ENCODE peak calls at places on chromosomes 5 and 9, in ten cellular contexts. O is GM12878, D is endothelial cell of umbilical vein, F is breast epithelium, N is coronary artery, Q is lung, G is lower lobe of right lung, Y is K562, L is fibroblast of lung, W is ovary. C is an unnamed sample.

GRCh38 chr9:92747459-92748232 is 17.0 kb downstream of the BICD2 start:
- DNase-seq in N (peak), O (no peak), Q (no peak), D (peak), G (no peak), Y (peak), F (no peak), L (peak), W (no peak), C (no peak)

GRCh38 chr9:36937346-36937745 is 96.7 kb downstream of the PAX5 start:
- DNase-seq in N (peak), F (no peak), W (no peak), Q (no peak), O (no peak), G (no peak), L (no peak), Y (no peak), D (no peak), C (no peak)

GRCh38 chr5:96433066-96433447 is at the start of gene PCSK1:
- DNase-seq in D (no peak), N (no peak), W (no peak), Y (no peak), L (peak), F (no peak), G (no peak), Q (no peak), O (no peak), C (no peak)

GRCh38 chr5:35828092-35828598 is 28.5 kb upstream of the IL7R start:
- DNase-seq in F (no peak), G (no peak), Q (no peak), Y (no peak), L (no peak), O (no peak), N (no peak), D (no peak), W (no peak), C (no peak)

GRCh38 chr9:131237311-131237710 is 39.0 kb downstream of the FAM78A start:
- DNase-seq in Q (no peak), G (no peak), Y (no peak), D (peak), N (no peak), L (no peak), O (no peak), F (no peak), W (no peak), C (no peak)

GRCh38 chr5:83856898-83857297 is 136.2 kb upstream of the HAPLN1 start:
- DNase-seq in Y (no peak), L (no peak), W (no peak), N (no peak), F (no peak), Q (no peak), D (no peak), O (no peak), G (no peak), C (peak)

GRCh38 chr5:54927097-54927746 is 58.2 kb downstream of the ESM1 start:
- DNase-seq in W (no peak), Q (no peak), L (no peak), Y (no peak), D (no peak), O (no peak), G (no peak), N (no peak), F (no peak), C (no peak)

GRCh38 chr5:146852089-146852488 is 26.5 kb downstream of the PPP2R2B start:
- DNase-seq in G (no peak), O (no peak), N (no peak), D (no peak), W (no peak), Y (no peak), F (no peak), L (no peak), Q (no peak), C (no peak)

GRCh38 chr9:18320046-18320445 is 153.9 kb upstream of the ADAMTSL1 start:
- DNase-seq in W (no peak), D (peak), L (peak), F (no peak), N (no peak), G (no peak), Q (no peak), O (no peak), Y (no peak), C (no peak)

GRCh38 chr5:119291056-119291455 is 64.8 kb upstream of the TNFAIP8 start:
- DNase-seq in G (no peak), Y (no peak), Q (no peak), O (no peak), F (no peak), N (no peak), L (no peak), D (no peak), W (no peak), C (no peak)

GRCh38 chr5:72598461-72599433 is 91.5 kb upstream of the ZNF366 start:
- DNase-seq in F (no peak), N (no peak), Y (peak), O (no peak), W (no peak), L (peak), Q (no peak), G (no peak), D (peak), C (peak)

GRCh38 chr5:150464554-150465012 is 15.0 kb upstream of the RPS14 start:
- DNase-seq in W (peak), L (peak), F (no peak), D (peak), Q (no peak), G (no peak), N (no peak), O (no peak), Y (no peak), C (peak)

GRCh38 chr5:52560366-52560765 is 227.3 kb upstream of the ITGA1 start:
- DNase-seq in Y (no peak), W (no peak), O (no peak), D (peak), L (no peak), F (no peak), Q (no peak), N (no peak), G (no peak), C (peak)

GRCh38 chr9:133961226-133962165 is 30.6 kb downstream of the VAV2 start:
- DNase-seq in O (no peak), W (peak), F (no peak), D (no peak), Y (no peak), Q (no peak), L (no peak), N (no peak), G (peak), C (no peak)

GRCh38 chr5:102910240-102911226 is 155.4 kb downstream of the PAM start:
- DNase-seq in N (no peak), W (no peak), Y (no peak), Q (no peak), G (no peak), O (no peak), L (peak), F (no peak), D (peak), C (peak)

GRCh38 chr5:138949223-138949574 is 74.1 kb upstream of the LRRTM2 start:
- DNase-seq in L (no peak), W (no peak), F (no peak), Y (no peak), N (no peak), D (no peak), G (no peak), Q (no peak), O (no peak), C (no peak)

GRCh38 chr5:91091471-91092234 is 291.5 kb downstream of the ARRDC3 start:
- DNase-seq in N (no peak), F (no peak), L (no peak), Q (no peak), D (no peak), O (no peak), G (no peak), W (no peak), Y (no peak), C (no peak)

GRCh38 chr5:142078251-142078650 is 30.3 kb upstream of the NDFIP1 start:
- DNase-seq in Q (no peak), G (no peak), O (no peak), D (no peak), N (no peak), W (no peak), L (no peak), Y (no peak), F (no peak), C (no peak)

GRCh38 chr9:37591775-37592107 is 656 bp downstream of the TOMM5 start:
- DNase-seq in N (no peak), O (no peak), Y (no peak), Q (no peak), W (no peak), F (no peak), G (no peak), D (peak), L (no peak), C (no peak)

GRCh38 chr5:132263548-132264261 is 6.2 kb downstream of the PDLIM4 start:
- DNase-seq in Q (peak), O (no peak), Y (peak), N (peak), W (peak), G (no peak), L (peak), D (peak), F (no peak), C (peak)

GRCh38 chr5:120457839-120458507 is 6.1 kb upstream of the PRR16 start:
- DNase-seq in D (peak), Q (peak), F (peak), Y (peak), N (peak), G (peak), L (peak), O (peak), W (peak), C (peak)

GRCh38 chr5:5132896-5133295 is 7.2 kb upstream of the ADAMTS16 start:
- DNase-seq in Q (no peak), Y (no peak), D (no peak), F (no peak), O (no peak), L (no peak), N (no peak), W (no peak), G (no peak), C (no peak)

GRCh38 chr9:125659201-125659840 is 47.7 kb downstream of the MAPKAP1 start:
- DNase-seq in W (no peak), N (no peak), Y (no peak), Q (no peak), L (peak), F (no peak), O (no peak), G (no peak), D (no peak), C (no peak)

GRCh38 chr5:127762412-127762811 is 59.2 kb downstream of the CCDC192 start:
- DNase-seq in F (no peak), W (no peak), G (no peak), O (no peak), L (no peak), Q (no peak), N (no peak), D (peak), Y (no peak), C (no peak)

GRCh38 chr5:3305432-3305831 is 290.2 kb upstream of the IRX1 start:
- DNase-seq in Y (no peak), F (no peak), L (no peak), W (no peak), N (no peak), O (no peak), G (no peak), Q (no peak), D (no peak), C (no peak)

GRCh38 chr5:120314201-120314600 is 149.9 kb upstream of the PRR16 start:
- DNase-seq in W (no peak), Y (no peak), G (no peak), O (no peak), N (no peak), L (peak), D (no peak), Q (no peak), F (no peak), C (peak)

GRCh38 chr5:74685979-74686631 is 1.1 kb downstream of the HEXB start:
- DNase-seq in F (no peak), G (no peak), Q (no peak), N (no peak), O (peak), D (peak), Y (peak), L (peak), W (no peak), C (peak)

GRCh38 chr5:74240783-74241750 is 399.5 kb downstream of the ENC1 start:
- DNase-seq in W (no peak), N (no peak), Y (no peak), F (no peak), L (no peak), O (no peak), G (no peak), Q (no peak), D (no peak), C (peak)

GRCh38 chr9:6869081-6869948 is 111.5 kb downstream of the KDM4C start:
- DNase-seq in F (no peak), L (no peak), O (no peak), G (no peak), N (no peak), Y (no peak), Q (no peak), W (no peak), D (no peak), C (peak)
- H3K4me3 ChIP-seq in F (no peak), L (no peak), O (no peak), G (no peak), N (no peak), Y (no peak), Q (no peak), W (no peak), D (no peak), C (no peak)

DNA sequence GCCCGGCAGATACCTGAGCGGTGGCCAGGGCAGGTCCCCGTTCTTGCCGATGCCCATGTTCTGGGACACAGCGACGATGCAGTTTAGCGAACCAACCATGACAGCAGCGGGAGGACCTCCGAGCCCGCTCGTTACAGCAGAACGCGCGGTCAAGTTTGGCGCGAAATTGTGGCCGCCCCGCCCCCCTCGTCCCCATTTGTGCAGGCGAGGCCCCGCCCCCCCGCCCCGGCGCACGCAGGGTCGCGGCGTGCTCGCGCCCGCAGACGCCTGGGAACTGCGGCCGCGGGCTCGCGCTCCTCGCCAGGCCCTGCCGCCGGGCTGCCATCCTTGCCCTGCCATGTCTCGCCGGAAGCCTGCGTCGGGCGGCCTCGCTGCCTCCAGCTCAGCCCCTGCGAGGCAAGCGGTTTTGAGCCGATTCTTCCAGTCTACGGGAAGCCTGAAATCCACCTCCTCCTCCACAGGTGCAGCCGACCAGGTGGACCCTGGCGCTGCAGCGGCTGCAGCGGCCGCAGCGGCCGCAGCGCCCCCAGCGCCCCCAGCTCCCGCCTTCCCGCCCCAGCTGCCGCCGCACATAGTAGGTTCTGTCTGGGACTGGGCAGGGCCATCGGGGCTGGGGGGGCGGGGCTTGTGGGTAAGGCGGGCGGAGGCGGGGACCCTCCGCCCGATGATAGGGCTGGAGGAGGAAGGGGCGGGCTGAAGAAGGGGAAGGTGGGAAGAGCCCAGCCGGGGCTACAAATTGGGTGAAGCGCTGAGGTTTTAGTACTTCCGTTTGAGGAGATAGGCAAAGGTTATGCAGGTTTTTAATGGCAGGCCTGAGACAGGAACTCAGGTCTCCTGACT is at the start of the genes DHFR and MSH3:
- DNase-seq in D (peak), G (peak), W (peak), Q (peak), L (peak), N (peak), Y (peak), O (peak), F (peak), C (peak)
- TF ChIP-seq CTCF in D (peak), G (peak), W (no peak), Q (no peak), L (no peak), N (no peak), Y (no peak), O (peak), F (no peak), C (no peak)

DNA sequence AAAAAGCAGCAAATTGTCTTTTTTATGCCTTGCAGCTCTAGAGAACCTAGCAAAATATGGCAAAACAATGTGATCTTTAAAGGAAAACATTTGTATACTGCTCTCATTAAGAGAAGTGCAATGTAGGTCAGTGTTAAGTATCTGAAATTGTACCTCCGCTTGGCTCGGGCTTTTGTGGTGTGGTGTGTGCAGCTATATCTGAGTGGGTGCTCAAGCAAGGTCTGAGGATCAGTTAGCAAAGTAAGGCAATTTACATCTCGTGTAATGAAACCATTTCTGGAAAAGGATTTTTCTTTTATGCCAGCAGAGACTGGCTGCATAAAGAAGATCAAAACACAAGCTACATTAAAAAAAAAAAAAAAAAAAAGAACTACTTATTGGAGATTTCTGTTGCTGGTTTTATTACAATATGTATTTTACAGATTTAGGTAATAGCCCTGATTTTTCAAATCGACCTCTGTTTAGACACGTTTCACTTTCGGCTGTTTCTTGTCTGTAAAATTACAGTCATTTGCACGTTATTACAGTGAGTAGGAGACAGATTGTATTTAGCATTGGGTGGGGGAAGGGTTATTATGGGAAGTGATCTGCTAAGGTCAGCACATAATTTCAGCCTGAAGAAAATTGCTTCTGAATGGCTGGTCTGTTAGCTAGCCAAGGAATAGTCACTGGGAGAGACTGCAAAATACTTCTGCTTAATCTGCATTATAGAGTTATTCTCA is 7.9 kb upstream of the ZNF608 start:
- DNase-seq in D (no peak), W (no peak), Q (no peak), Y (no peak), F (no peak), G (no peak), N (no peak), L (peak), O (no peak), C (no peak)
- H3K4me3 ChIP-seq in D (no peak), W (no peak), Q (no peak), Y (no peak), F (peak), G (no peak), N (no peak), L (no peak), O (no peak), C (no peak)

GRCh38 chr5:51378778-51379652 is 4.2 kb upstream of the ISL1 start:
- DNase-seq in O (no peak), L (peak), F (no peak), G (no peak), Y (no peak), N (no peak), W (no peak), D (peak), Q (no peak), C (no peak)
- TF ChIP-seq CTCF in O (no peak), L (no peak), F (no peak), G (no peak), Y (no peak), N (no peak), W (no peak), D (no peak), Q (no peak), C (no peak)

GRCh38 chr5:79695501-79695900 is 5.9 kb downstream of the CMYA5 start:
- DNase-seq in Q (no peak), L (no peak), Y (no peak), W (no peak), N (no peak), F (no peak), G (no peak), O (no peak), D (no peak), C (no peak)

GRCh38 chr5:79692586-79692985 is 3.0 kb downstream of the CMYA5 start:
- DNase-seq in Y (no peak), G (no peak), F (no peak), W (no peak), O (no peak), Q (no peak), L (no peak), N (no peak), D (no peak), C (no peak)

GRCh38 chr5:79694652-79695051 is 5.0 kb downstream of the CMYA5 start:
- DNase-seq in F (no peak), G (no peak), W (no peak), L (peak), D (no peak), Q (no peak), O (no peak), N (no peak), Y (peak), C (no peak)

GRCh38 chr5:79691007-79691406 is 1.4 kb downstream of the CMYA5 start:
- DNase-seq in N (no peak), W (no peak), Y (no peak), O (no peak), Q (no peak), F (no peak), G (no peak), D (no peak), L (no peak), C (no peak)

DNA sequence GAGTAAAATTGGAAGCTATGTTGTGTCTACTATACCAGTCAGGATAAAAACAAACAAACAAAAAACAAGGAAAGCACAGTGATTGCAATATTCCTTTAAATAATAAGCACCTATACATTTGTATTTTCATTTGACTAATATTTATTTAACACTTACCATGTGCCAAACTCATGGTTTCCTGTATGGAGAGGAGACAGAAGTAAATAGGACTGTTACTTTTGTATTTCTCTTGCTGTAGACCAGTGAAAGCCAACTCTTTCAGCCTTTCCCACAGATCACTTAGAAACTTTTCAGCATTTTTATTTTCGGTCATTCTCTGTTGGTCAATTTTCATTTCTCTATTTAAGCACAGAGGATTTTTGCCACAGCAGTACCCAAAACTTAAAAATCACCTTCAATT is 4.5 kb downstream of the CMYA5 start:
- DNase-seq in N (no peak), Y (no peak), G (no peak), Q (no peak), W (no peak), D (no peak), F (no peak), O (no peak), L (no peak), C (no peak)
- H3K4me3 ChIP-seq in N (no peak), Y (no peak), G (no peak), Q (no peak), W (no peak), D (no peak), F (no peak), O (no peak), L (no peak), C (no peak)

C was measured in AG10803.